ENCODE peak calls at places on chromosomes 3 and 15, in four cellular contexts. One of them, this sample, is unnamed.

GRCh38 chr15:42107483-42107882 is 13.1 kb upstream of the PLA2G4D start:
- DNase-seq in ELF-1: no peak
- DNase-seq in RCC 7860: no peak
- DNase-seq in stimulated activated CD8-positive, alpha-beta memory T cell treated with anti-CD3 and anti-CD28 coated beads, Interleukin-7, amount 100 ng/mL, for 24 hours: no peak
- DNase-seq in this sample: no peak

GRCh38 chr15:46127361-46127874 is 492.6 kb downstream of the SQOR start:
- DNase-seq in ELF-1: no peak
- DNase-seq in RCC 7860: peak
- DNase-seq in stimulated activated CD8-positive, alpha-beta memory T cell treated with anti-CD3 and anti-CD28 coated beads, Interleukin-7, amount 100 ng/mL, for 24 hours: no peak
- DNase-seq in this sample: no peak

GRCh38 chr3:177945999-177946398 is 590.2 kb upstream of the KCNMB2 start:
- DNase-seq in ELF-1: no peak
- DNase-seq in RCC 7860: no peak
- DNase-seq in stimulated activated CD8-positive, alpha-beta memory T cell treated with anti-CD3 and anti-CD28 coated beads, Interleukin-7, amount 100 ng/mL, for 24 hours: no peak
- DNase-seq in this sample: no peak

GRCh38 chr3:132749786-132750185 is 27.6 kb upstream of the NPHP3 start:
- DNase-seq in ELF-1: no peak
- DNase-seq in RCC 7860: no peak
- DNase-seq in stimulated activated CD8-positive, alpha-beta memory T cell treated with anti-CD3 and anti-CD28 coated beads, Interleukin-7, amount 100 ng/mL, for 24 hours: no peak
- DNase-seq in this sample: no peak

GRCh38 chr3:69890094-69890493 is 109.4 kb upstream of the SAMMSON start:
- DNase-seq in ELF-1: no peak
- DNase-seq in RCC 7860: peak
- DNase-seq in stimulated activated CD8-positive, alpha-beta memory T cell treated with anti-CD3 and anti-CD28 coated beads, Interleukin-7, amount 100 ng/mL, for 24 hours: no peak
- DNase-seq in this sample: no peak

GRCh38 chr3:188369526-188369925 is 215.6 kb downstream of the LPP start:
- DNase-seq in ELF-1: no peak
- DNase-seq in RCC 7860: peak
- DNase-seq in stimulated activated CD8-positive, alpha-beta memory T cell treated with anti-CD3 and anti-CD28 coated beads, Interleukin-7, amount 100 ng/mL, for 24 hours: no peak
- DNase-seq in this sample: no peak

GRCh38 chr3:70856414-70857162 is 544.1 kb upstream of the MDFIC2 start:
- DNase-seq in ELF-1: no peak
- DNase-seq in RCC 7860: peak
- DNase-seq in stimulated activated CD8-positive, alpha-beta memory T cell treated with anti-CD3 and anti-CD28 coated beads, Interleukin-7, amount 100 ng/mL, for 24 hours: no peak
- DNase-seq in this sample: no peak

GRCh38 chr3:158050461-158050860 is 55.8 kb downstream of the SHOX2 start:
- DNase-seq in ELF-1: no peak
- DNase-seq in RCC 7860: no peak
- DNase-seq in stimulated activated CD8-positive, alpha-beta memory T cell treated with anti-CD3 and anti-CD28 coated beads, Interleukin-7, amount 100 ng/mL, for 24 hours: no peak
- DNase-seq in this sample: no peak

GRCh38 chr15:69080203-69080957 is 65.9 kb downstream of the NOX5 start:
- DNase-seq in ELF-1: peak
- DNase-seq in RCC 7860: no peak
- DNase-seq in stimulated activated CD8-positive, alpha-beta memory T cell treated with anti-CD3 and anti-CD28 coated beads, Interleukin-7, amount 100 ng/mL, for 24 hours: no peak
- DNase-seq in this sample: no peak

GRCh38 chr3:46659285-46659684 is 34.2 kb downstream of the ALS2CL start:
- DNase-seq in ELF-1: peak
- DNase-seq in RCC 7860: no peak
- DNase-seq in stimulated activated CD8-positive, alpha-beta memory T cell treated with anti-CD3 and anti-CD28 coated beads, Interleukin-7, amount 100 ng/mL, for 24 hours: no peak
- DNase-seq in this sample: no peak

This sample was measured in omental fat pad.